ENCODE peak calls at places on chromosomes 11 and 22, in seven cellular contexts. C is substantia nigra, T is small intestine, P is lower lobe of right lung, Y is heart left ventricle, Q is heart right ventricle, G is right cardiac atrium. A is an unnamed sample.

GRCh38 chr22:36921309-36922096 is 8.1 kb downstream of the CSF2RB start:
- DNase-seq in P (no peak), Y (no peak), C (no peak), Q (no peak), G (no peak), T (no peak), A (no peak)

GRCh38 chr11:26834601-26835000 is 112.7 kb upstream of the SLC5A12 start:
- DNase-seq in G (no peak), Q (no peak), T (no peak), P (no peak), Y (no peak), C (no peak), A (no peak)

GRCh38 chr22:31449521-31449920 is 40.1 kb downstream of the EIF4ENIF1 start:
- DNase-seq in Y (no peak), C (no peak), Q (no peak), G (no peak), T (no peak), P (no peak), A (no peak)

GRCh38 chr11:65316979-65317786 is 2.5 kb downstream of the CDC42EP2 start:
- DNase-seq in Y (peak), C (no peak), Q (peak), G (peak), P (peak), T (peak), A (no peak)

GRCh38 chr22:43890901-43891331 is 897 bp downstream of the PNPLA5 start:
- DNase-seq in G (no peak), T (no peak), Y (no peak), C (no peak), Q (no peak), P (no peak), A (no peak)

GRCh38 chr22:29733362-29734322 is 13.8 kb downstream of the CABP7 start:
- DNase-seq in P (no peak), G (no peak), C (peak), Y (no peak), Q (peak), T (peak), A (no peak)

GRCh38 chr11:75273331-75273988 is 32.9 kb downstream of the TPBGL start:
- DNase-seq in T (no peak), Q (no peak), P (no peak), Y (no peak), G (no peak), C (no peak), A (no peak)

GRCh38 chr11:64970731-64971151 is 1.2 kb downstream of the MAJIN start:
- DNase-seq in T (peak), Y (no peak), Q (no peak), P (no peak), C (no peak), G (no peak), A (peak)

GRCh38 chr11:77191823-77192495 is 63.9 kb downstream of the MYO7A start:
- DNase-seq in P (peak), T (peak), G (peak), Y (no peak), C (no peak), Q (peak), A (peak)

GRCh38 chr11:91047882-91048281 is 825.0 kb upstream of the CHORDC1 start:
- DNase-seq in Y (no peak), Q (no peak), P (no peak), G (no peak), C (no peak), T (no peak), A (no peak)

GRCh38 chr11:127966821-127967220 is 620.5 kb downstream of the ETS1 start:
- DNase-seq in G (no peak), Q (no peak), C (no peak), Y (no peak), P (no peak), T (no peak), A (no peak)

GRCh38 chr11:64290894-64291745 is at the start of gene KCNK4:
- DNase-seq in Y (peak), P (no peak), C (no peak), T (no peak), Q (no peak), G (no peak), A (no peak)

GRCh38 chr11:110763249-110764011 is 51.2 kb upstream of the ARHGAP20 start:
- DNase-seq in C (no peak), P (no peak), T (no peak), G (no peak), Y (no peak), Q (no peak), A (no peak)

GRCh38 chr22:46963672-46964545 is 201.5 kb downstream of the TBC1D22A start:
- DNase-seq in Q (no peak), Y (no peak), T (peak), G (no peak), C (no peak), P (no peak), A (no peak)

GRCh38 chr11:19846654-19847330 is 134.2 kb downstream of the NAV2 start:
- DNase-seq in Y (peak), T (no peak), Q (peak), P (no peak), C (no peak), G (peak), A (no peak)

GRCh38 chr22:19855504-19856409 is 1.1 kb upstream of the GNB1L start:
- DNase-seq in G (peak), Y (peak), T (peak), P (peak), Q (peak), C (peak), A (peak)

GRCh38 chr11:57638005-57638760 is 11.5 kb downstream of the YPEL4 start:
- DNase-seq in G (peak), T (no peak), C (peak), P (peak), Y (peak), Q (peak), A (peak)

GRCh38 chr11:38598413-38598812 is 2000.4 kb upstream of the RAG2 start:
- DNase-seq in P (no peak), C (no peak), G (no peak), Q (no peak), Y (no peak), T (no peak), A (no peak)

GRCh38 chr11:73070653-73071052 is 71.5 kb downstream of the FCHSD2 start:
- DNase-seq in T (no peak), P (no peak), C (no peak), G (no peak), Y (no peak), Q (no peak), A (no peak)

GRCh38 chr22:42644422-42645340 is 4.3 kb upstream of the ATP5MGL start:
- DNase-seq in Y (peak), P (peak), Q (peak), T (peak), C (peak), G (peak), A (no peak)

GRCh38 chr22:44764974-44765373 is 12.6 kb downstream of the ARHGAP8 start:
- DNase-seq in T (no peak), Q (no peak), G (no peak), C (no peak), Y (no peak), P (no peak), A (no peak)

GRCh38 chr11:103091441-103091809 is 535 bp downstream of the DCUN1D5 start:
- DNase-seq in C (peak), G (peak), Q (peak), Y (peak), P (peak), T (peak), A (peak)

GRCh38 chr11:102643941-102644340 is 18.8 kb upstream of the MMP20 start:
- DNase-seq in G (no peak), P (no peak), C (no peak), T (no peak), Y (no peak), Q (no peak), A (no peak)

GRCh38 chr11:13076961-13077360 is 67.8 kb downstream of the RASSF10 start:
- DNase-seq in P (no peak), Y (no peak), Q (no peak), T (no peak), C (no peak), G (no peak), A (no peak)

GRCh38 chr11:134139873-134140331 is 71.0 kb downstream of the JAM3 start:
- DNase-seq in P (no peak), C (peak), Y (peak), Q (no peak), G (peak), T (peak), A (peak)

GRCh38 chr11:118144301-118144701 is 8.3 kb downstream of the SCN4B start:
- DNase-seq in T (no peak), P (no peak), G (peak), C (no peak), Q (no peak), Y (peak), A (no peak)

GRCh38 chr11:95337175-95337957 is 106.4 kb upstream of the SESN3 start:
- DNase-seq in P (peak), Q (peak), C (peak), Y (peak), T (peak), G (peak), A (no peak)

GRCh38 chr11:45906096-45906682 is 882 bp downstream of the FREY1 start:
- DNase-seq in Q (no peak), C (no peak), P (no peak), T (peak), Y (no peak), G (no peak), A (no peak)

GRCh38 chr11:34749666-34750659 is 129.1 kb downstream of the EHF start:
- DNase-seq in Q (peak), Y (no peak), G (peak), P (peak), C (peak), T (no peak), A (no peak)

GRCh38 chr11:10450451-10451398 is 4.3 kb upstream of the AMPD3 start:
- DNase-seq in Y (peak), C (peak), T (peak), P (peak), G (peak), Q (no peak), A (peak)

GRCh38 chr22:20026996-20027601 is 6.2 kb downstream of the TANGO2 start:
- DNase-seq in G (peak), C (no peak), P (no peak), Y (no peak), T (no peak), Q (no peak), A (no peak)

GRCh38 chr11:65386307-65387081 is at the start of gene FRMD8:
- DNase-seq in T (peak), G (peak), P (peak), C (peak), Q (peak), Y (peak), A (peak)

GRCh38 chr22:44999231-44999630 is 10.6 kb downstream of the PHF21B start:
- DNase-seq in P (no peak), Q (no peak), T (no peak), Y (no peak), C (no peak), G (no peak), A (no peak)

GRCh38 chr11:69301491-69302401 is 7.8 kb downstream of the MYEOV start:
- DNase-seq in Q (no peak), C (no peak), G (no peak), T (peak), Y (no peak), P (peak), A (peak)

GRCh38 chr11:43734256-43734655 is 53.7 kb downstream of the HSD17B12 start:
- DNase-seq in Q (no peak), Y (no peak), P (no peak), C (no peak), T (no peak), G (no peak), A (no peak)

GRCh38 chr11:43736502-43737193 is 56.1 kb downstream of the HSD17B12 start:
- DNase-seq in G (no peak), C (no peak), Y (no peak), P (no peak), Q (no peak), T (no peak), A (no peak)

GRCh38 chr11:43735931-43736330 is 55.4 kb downstream of the HSD17B12 start:
- DNase-seq in G (no peak), Q (no peak), Y (no peak), T (no peak), P (no peak), C (no peak), A (no peak)

GRCh38 chr11:43737194-43737575 is 56.6 kb downstream of the HSD17B12 start:
- DNase-seq in G (no peak), T (no peak), P (no peak), Y (no peak), C (no peak), Q (no peak), A (no peak)

DNA sequence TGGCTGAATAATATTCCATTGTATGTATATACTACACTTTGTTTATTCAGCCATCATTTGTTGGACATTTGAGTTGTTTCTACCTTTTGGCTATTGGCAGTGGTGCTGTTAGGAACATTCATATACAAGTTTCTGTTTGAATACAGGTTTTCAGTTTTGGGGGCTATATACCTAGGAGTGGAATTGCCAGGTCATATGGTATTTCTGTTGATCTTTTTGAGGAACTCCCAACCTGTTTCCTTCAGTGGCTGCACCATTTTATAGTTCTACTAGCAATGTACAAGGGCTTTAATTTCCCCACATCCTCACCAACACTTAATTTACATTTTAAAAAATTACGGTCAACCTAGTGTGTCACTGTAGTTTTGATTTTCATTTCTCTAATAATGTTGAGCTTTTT is 54.6 kb downstream of the HSD17B12 start:
- DNase-seq in G (no peak), Q (no peak), T (no peak), P (no peak), C (no peak), Y (no peak), A (no peak)
- H3K27ac ChIP-seq in G (no peak), Q (no peak), T (no peak), P (no peak), C (no peak), Y (no peak), A (no peak)

GRCh38 chr22:41595703-41596102 is 6.1 kb upstream of the PMM1 start:
- DNase-seq in Y (no peak), G (no peak), Q (no peak), C (no peak), T (no peak), P (no peak), A (no peak)
- H3K27ac ChIP-seq in Y (no peak), G (no peak), Q (no peak), C (no peak), T (no peak), P (no peak), A (no peak)

GRCh38 chr11:9155930-9156329 is 64.5 kb upstream of the SCUBE2 start:
- DNase-seq in T (no peak), Y (no peak), C (no peak), G (no peak), Q (no peak), P (no peak), A (no peak)

GRCh38 chr11:9158898-9159391 is 67.5 kb upstream of the SCUBE2 start:
- DNase-seq in Y (no peak), T (no peak), P (no peak), G (no peak), C (no peak), Q (no peak), A (no peak)

DNA sequence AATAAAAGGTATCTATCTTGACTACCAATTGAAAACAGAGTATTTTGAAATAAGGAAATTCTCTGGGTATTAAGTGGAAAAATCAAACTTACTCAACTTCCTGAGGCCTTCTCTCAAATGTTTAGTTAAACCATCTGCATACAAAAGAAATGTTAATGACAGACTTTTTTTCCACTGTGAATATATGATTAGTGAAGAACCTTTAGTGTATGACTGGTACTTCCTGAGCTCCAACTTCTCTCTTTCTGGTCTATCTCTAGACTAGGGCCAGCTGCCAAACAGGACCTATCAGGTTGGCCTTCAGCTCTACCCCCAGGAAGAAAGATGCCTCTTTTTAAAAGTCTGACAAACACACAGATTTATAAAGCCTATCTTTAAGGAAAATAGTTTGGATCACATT is 68.8 kb upstream of the SCUBE2 start:
- DNase-seq in Y (no peak), C (no peak), T (no peak), P (no peak), G (no peak), Q (no peak), A (no peak)
- H3K27ac ChIP-seq in Y (peak), C (peak), T (no peak), P (no peak), G (no peak), Q (no peak), A (no peak)

GRCh38 chr22:35915477-35916013 is 113.1 kb downstream of the RBFOX2 start:
- DNase-seq in T (peak), G (no peak), Y (no peak), Q (no peak), C (no peak), P (no peak), A (no peak)
- H3K27ac ChIP-seq in T (peak), G (peak), Y (peak), Q (peak), C (peak), P (peak), A (peak)

A was measured in A549.